ENCODE peak calls at places on chromosome 16, in ten cellular contexts. B is heart right ventricle; U is activated T-cell treated with anti-CD3 and anti-CD28 coated beads, Interleukin-2, amount 50 U/mL, for 72 hours; D is cardiac fibroblast; C is stimulated activated CD4-positive, alpha-beta T cell treated with anti-CD3 and anti-CD28 coated beads, Interleukin-4, amount 100 ng/mL, for 4 hours; S is tibial nerve; V is AG09319; P is fibroblast of lung; R is GM23248; O is thoracic aorta. I is an unnamed sample.

GRCh38 chr16:30361180-30361579 is 6.1 kb upstream of the CD2BP2 start:
- DNase-seq in O (no peak), S (no peak), U (no peak), P (no peak), V (no peak), C (no peak), B (no peak), R (no peak), D (no peak), I (no peak)

GRCh38 chr16:13351651-13352217 is 450.3 kb downstream of the SHISA9 start:
- DNase-seq in U (no peak), B (no peak), R (no peak), P (no peak), O (no peak), D (no peak), S (no peak), V (no peak), C (no peak), I (no peak)

GRCh38 chr16:15509593-15510520 is 75.5 kb downstream of the BMERB1 start:
- DNase-seq in R (peak), D (no peak), C (no peak), S (no peak), P (peak), O (no peak), U (peak), B (no peak), V (peak), I (no peak)

GRCh38 chr16:86628614-86629013 is 50.3 kb downstream of the FOXL1 start:
- DNase-seq in P (no peak), V (no peak), B (no peak), O (no peak), C (no peak), S (no peak), R (no peak), D (no peak), U (no peak), I (no peak)

GRCh38 chr16:30949655-30950515 is 1.0 kb downstream of the ORAI3 start:
- DNase-seq in R (peak), B (peak), S (peak), V (peak), O (no peak), P (peak), C (peak), U (peak), D (peak), I (no peak)

GRCh38 chr16:86462334-86463084 is 47.8 kb upstream of the FOXF1 start:
- DNase-seq in D (no peak), P (peak), B (no peak), C (no peak), O (no peak), V (no peak), U (no peak), R (no peak), S (no peak), I (no peak)

GRCh38 chr16:72311426-72311825 is 139.5 kb upstream of the PMFBP1 start:
- DNase-seq in D (peak), B (no peak), V (no peak), P (no peak), S (no peak), C (no peak), O (no peak), R (no peak), U (no peak), I (no peak)

GRCh38 chr16:26365555-26365954 is 673.8 kb downstream of the HS3ST4 start:
- DNase-seq in B (no peak), C (no peak), R (no peak), S (no peak), V (no peak), U (no peak), O (no peak), P (no peak), D (no peak), I (no peak)

GRCh38 chr16:89369266-89369895 is 121.0 kb downstream of the ANKRD11 start:
- DNase-seq in C (no peak), P (no peak), D (no peak), U (no peak), V (no peak), S (no peak), O (no peak), R (no peak), B (no peak), I (no peak)

GRCh38 chr16:84699147-84699711 is 571 bp upstream of the USP10 start:
- DNase-seq in S (no peak), C (no peak), O (no peak), B (no peak), P (no peak), U (no peak), R (peak), D (no peak), V (no peak), I (no peak)

GRCh38 chr16:88200896-88201185 is 181.9 kb upstream of the ZNF469 start:
- DNase-seq in R (peak), U (no peak), D (no peak), P (no peak), B (no peak), V (no peak), C (no peak), O (no peak), S (no peak), I (no peak)

GRCh38 chr16:89368604-89369249 is 121.6 kb downstream of the ANKRD11 start:
- DNase-seq in P (no peak), U (no peak), V (no peak), B (no peak), S (no peak), D (no peak), C (no peak), O (no peak), R (no peak), I (no peak)

GRCh38 chr16:3149630-3150345 is 15.0 kb downstream of the ZNF213 start:
- DNase-seq in P (peak), C (peak), O (no peak), R (peak), B (peak), D (peak), S (no peak), V (no peak), U (peak), I (no peak)

GRCh38 chr16:8655184-8655717 is 19.2 kb upstream of the ABAT start:
- DNase-seq in V (no peak), D (peak), R (peak), U (peak), O (no peak), P (peak), B (no peak), C (no peak), S (no peak), I (no peak)

GRCh38 chr16:13945734-13946490 is 26.0 kb downstream of the ERCC4 start:
- DNase-seq in U (no peak), R (no peak), C (no peak), P (no peak), V (no peak), O (no peak), D (no peak), B (no peak), S (no peak), I (no peak)

GRCh38 chr16:10168258-10168657 is 14.0 kb downstream of the GRIN2A start:
- DNase-seq in U (no peak), D (no peak), O (no peak), C (no peak), V (peak), R (peak), B (no peak), S (no peak), P (no peak), I (no peak)

GRCh38 chr16:56332464-56333079 is 92.8 kb downstream of the AMFR start:
- DNase-seq in C (no peak), D (peak), V (no peak), U (no peak), S (peak), R (peak), O (no peak), P (peak), B (peak), I (no peak)

GRCh38 chr16:72850863-72851262 is 197.1 kb downstream of the ZFHX3 start:
- DNase-seq in R (peak), U (no peak), B (no peak), V (no peak), D (peak), C (no peak), O (peak), S (no peak), P (peak), I (no peak)

GRCh38 chr16:79613009-79613408 is 12.5 kb upstream of the MAF start:
- DNase-seq in V (no peak), B (no peak), R (peak), C (no peak), U (no peak), P (peak), O (no peak), D (no peak), S (no peak), I (no peak)

GRCh38 chr16:2470603-2471015 is 488 bp upstream of the NTN3 start:
- DNase-seq in C (no peak), D (no peak), U (no peak), B (no peak), O (no peak), S (no peak), V (no peak), P (no peak), R (peak), I (no peak)

GRCh38 chr16:28321700-28322411 is 29.5 kb downstream of the SBK1 start:
- DNase-seq in D (peak), O (no peak), V (no peak), S (no peak), B (no peak), U (peak), P (peak), R (peak), C (no peak), I (no peak)

GRCh38 chr16:18942069-18942468 is 15.9 kb upstream of the SMG1 start:
- DNase-seq in R (no peak), S (no peak), B (no peak), O (no peak), D (no peak), V (no peak), P (no peak), C (no peak), U (no peak), I (no peak)

GRCh38 chr16:49560018-49560830 is 186.6 kb downstream of the C16orf78 start:
- DNase-seq in S (no peak), D (peak), P (peak), V (no peak), O (no peak), B (no peak), U (no peak), C (no peak), R (no peak), I (no peak)

GRCh38 chr16:79784007-79784406 is 183.5 kb upstream of the MAF start:
- DNase-seq in V (no peak), U (no peak), S (no peak), D (no peak), B (no peak), P (peak), O (no peak), C (no peak), R (no peak), I (no peak)

GRCh38 chr16:79571753-79572544 is 28.6 kb downstream of the MAF start:
- DNase-seq in V (no peak), B (no peak), P (no peak), C (no peak), U (no peak), D (no peak), R (no peak), O (no peak), S (no peak), I (no peak)

GRCh38 chr16:74984194-74984669 is 691 bp downstream of the WDR59 start:
- DNase-seq in R (peak), V (no peak), S (no peak), U (peak), O (no peak), P (no peak), D (peak), B (no peak), C (peak), I (no peak)

GRCh38 chr16:88738167-88739084 is 32.1 kb downstream of the CTU2 start:
- DNase-seq in S (no peak), P (no peak), B (no peak), D (no peak), O (no peak), U (no peak), C (no peak), V (no peak), R (no peak), I (no peak)

GRCh38 chr16:1899641-1900451 is 18.4 kb downstream of the HS3ST6 start:
- DNase-seq in R (no peak), U (no peak), P (no peak), S (no peak), C (no peak), O (no peak), B (no peak), D (no peak), V (no peak), I (no peak)